ENCODE peak calls at places on chromosomes 3 and 15, in ten cellular contexts. A, O, M, J, F, I, P, G, S and V are unnamed samples.

GRCh38 chr3:4656059-4656458 is 162.9 kb downstream of the ITPR1 start:
- DNase-seq in A (peak), O (peak), M (peak), J (peak), F (peak), I (peak), P (peak), G (no peak), S (peak), V (peak)

GRCh38 chr3:113532698-113533533 is 561 bp downstream of the SIDT1 start:
- DNase-seq in A (peak), O (no peak), M (peak), J (peak), F (peak), I (no peak), P (no peak), G (no peak), S (no peak), V (peak)

GRCh38 chr15:73081321-73081958 is 29.2 kb downstream of the NEO1 start:
- DNase-seq in A (peak), O (no peak), M (no peak), J (no peak), F (no peak), I (no peak), P (peak), G (no peak), S (peak), V (no peak)

GRCh38 chr15:74180689-74181602 is 7.4 kb downstream of the ISLR start:
- DNase-seq in A (no peak), O (peak), M (no peak), J (no peak), F (no peak), I (no peak), P (no peak), G (no peak), S (no peak), V (no peak)

GRCh38 chr15:48617619-48618018 is 27.9 kb downstream of the FBN1 start:
- DNase-seq in A (no peak), O (peak), M (peak), J (no peak), F (peak), I (no peak), P (no peak), G (no peak), S (no peak), V (peak)

GRCh38 chr3:197181751-197182150 is 116.7 kb downstream of the DLG1 start:
- DNase-seq in A (peak), O (no peak), M (no peak), J (no peak), F (no peak), I (no peak), P (no peak), G (no peak), S (no peak), V (no peak)

GRCh38 chr3:150635076-150635475 is 32.0 kb downstream of the SELENOT start:
- DNase-seq in A (no peak), O (no peak), M (no peak), J (no peak), F (no peak), I (no peak), P (no peak), G (no peak), S (no peak), V (no peak)

GRCh38 chr3:106913966-106914365 is 463.3 kb upstream of the CCDC54 start:
- DNase-seq in A (no peak), O (no peak), M (no peak), J (no peak), F (no peak), I (no peak), P (no peak), G (no peak), S (no peak), V (no peak)

GRCh38 chr3:18241837-18242236 is 183.3 kb downstream of the SATB1 start:
- DNase-seq in A (no peak), O (no peak), M (no peak), J (no peak), F (no peak), I (no peak), P (no peak), G (no peak), S (no peak), V (no peak)

GRCh38 chr15:77547801-77548607 is 84.7 kb downstream of the LINGO1 start:
- DNase-seq in A (no peak), O (no peak), M (no peak), J (no peak), F (no peak), I (no peak), P (no peak), G (no peak), S (no peak), V (no peak)

GRCh38 chr3:185423178-185423577 is 60.2 kb downstream of the MAP3K13 start:
- DNase-seq in A (peak), O (no peak), M (peak), J (no peak), F (no peak), I (no peak), P (no peak), G (no peak), S (no peak), V (peak)

GRCh38 chr15:90001062-90001682 is at the start of gene ZNF710:
- DNase-seq in A (peak), O (peak), M (no peak), J (peak), F (peak), I (no peak), P (peak), G (no peak), S (no peak), V (peak)

GRCh38 chr15:71096676-71097075 is 18.6 kb upstream of the THSD4 start:
- DNase-seq in A (no peak), O (no peak), M (no peak), J (peak), F (no peak), I (no peak), P (no peak), G (no peak), S (no peak), V (no peak)

GRCh38 chr3:48560648-48561018 is 2.9 kb downstream of the UCN2 start:
- DNase-seq in A (no peak), O (peak), M (no peak), J (no peak), F (peak), I (no peak), P (no peak), G (no peak), S (no peak), V (no peak)

GRCh38 chr15:92306662-92307061 is 87.0 kb upstream of the ST8SIA2 start:
- DNase-seq in A (peak), O (no peak), M (no peak), J (no peak), F (no peak), I (no peak), P (no peak), G (no peak), S (peak), V (no peak)

GRCh38 chr3:83011471-83011870 is 1250.0 kb upstream of the GBE1 start:
- DNase-seq in A (no peak), O (no peak), M (no peak), J (no peak), F (no peak), I (no peak), P (no peak), G (no peak), S (no peak), V (no peak)

GRCh38 chr3:16253601-16254000 is 11.1 kb downstream of the DPH3 start:
- DNase-seq in A (no peak), O (peak), M (no peak), J (no peak), F (no peak), I (peak), P (no peak), G (no peak), S (no peak), V (peak)

GRCh38 chr3:31960793-31961431 is 20.1 kb downstream of the OSBPL10 start:
- DNase-seq in A (peak), O (no peak), M (no peak), J (peak), F (no peak), I (no peak), P (no peak), G (peak), S (peak), V (no peak)

GRCh38 chr3:31962801-31963205 is 18.3 kb downstream of the OSBPL10 start:
- DNase-seq in A (peak), O (no peak), M (no peak), J (peak), F (no peak), I (no peak), P (no peak), G (peak), S (peak), V (no peak)

GRCh38 chr3:31958721-31959152 is 22.3 kb downstream of the OSBPL10 start:
- DNase-seq in A (no peak), O (no peak), M (no peak), J (peak), F (no peak), I (no peak), P (no peak), G (peak), S (no peak), V (no peak)

GRCh38 chr3:31957106-31957505 is 24.0 kb downstream of the OSBPL10 start:
- DNase-seq in A (no peak), O (no peak), M (no peak), J (peak), F (no peak), I (no peak), P (no peak), G (peak), S (no peak), V (no peak)

DNA sequence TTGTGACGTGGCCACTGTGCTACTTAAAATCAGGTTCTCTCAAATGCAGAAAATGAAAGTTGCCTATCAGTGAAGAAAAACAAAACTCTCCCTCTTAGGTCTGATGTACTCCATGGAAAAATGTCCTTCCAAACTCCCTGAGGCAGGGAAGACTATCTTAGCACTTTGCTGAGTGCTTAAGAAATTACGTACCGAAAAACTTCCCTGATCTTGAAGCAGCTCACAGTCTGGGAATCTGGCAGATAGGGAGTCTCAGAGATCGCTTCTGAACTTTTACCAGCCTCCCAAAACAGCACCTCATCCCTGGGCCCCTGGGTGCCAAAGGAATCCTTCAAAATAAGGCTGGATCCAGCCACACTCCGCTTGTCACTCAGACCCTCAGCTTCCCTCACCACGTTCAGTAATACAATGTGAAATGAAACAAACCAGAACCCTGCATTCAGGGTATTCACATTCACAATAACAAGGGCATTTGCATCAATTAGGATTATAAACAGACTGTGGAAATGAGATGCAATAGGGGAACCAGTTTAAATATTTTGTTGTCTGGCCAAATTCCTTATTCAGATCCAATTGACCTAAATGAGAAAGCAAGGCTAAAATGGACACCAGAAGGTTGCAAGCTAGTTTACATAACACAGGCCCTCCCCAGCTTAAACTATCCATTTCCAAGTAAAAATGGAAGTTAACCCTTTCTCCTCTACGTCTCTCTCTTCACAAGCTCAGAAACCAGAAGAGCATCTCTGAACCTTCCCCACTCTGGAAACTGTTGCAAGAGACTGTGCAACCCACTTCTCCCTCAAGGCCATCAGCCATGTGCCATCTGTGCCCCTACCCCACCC is 20.9 kb downstream of the OSBPL10 start:
- DNase-seq in A (no peak), O (no peak), M (no peak), J (peak), F (no peak), I (no peak), P (no peak), G (peak), S (no peak), V (no peak)
- H3K4me3 ChIP-seq in A (peak), O (no peak), M (peak), J (peak), F (peak), I (peak), P (no peak), G (peak), S (no peak), V (peak)

GRCh38 chr3:139537325-139537724 is 2.2 kb downstream of the RBP1 start:
- DNase-seq in A (peak), O (no peak), M (no peak), J (no peak), F (no peak), I (no peak), P (no peak), G (no peak), S (peak), V (no peak)

GRCh38 chr3:139541156-139541897 is 1.8 kb upstream of the RBP1 start:
- DNase-seq in A (no peak), O (no peak), M (no peak), J (no peak), F (peak), I (no peak), P (no peak), G (no peak), S (no peak), V (no peak)

GRCh38 chr3:139537795-139538538 is 1.6 kb downstream of the RBP1 start:
- DNase-seq in A (no peak), O (no peak), M (no peak), J (no peak), F (peak), I (no peak), P (no peak), G (no peak), S (peak), V (no peak)

GRCh38 chr3:139540686-139541085 is 1.1 kb upstream of the RBP1 start:
- DNase-seq in A (no peak), O (no peak), M (no peak), J (no peak), F (no peak), I (no peak), P (no peak), G (no peak), S (no peak), V (no peak)

GRCh38 chr3:139538733-139539132 is 809 bp downstream of the RBP1 start:
- DNase-seq in A (no peak), O (peak), M (no peak), J (no peak), F (peak), I (no peak), P (no peak), G (no peak), S (no peak), V (peak)
- TF ChIP-seq EP300 in A (no peak), O (no peak), M (no peak), J (no peak), F (no peak), I (no peak), P (no peak), G (no peak), S (no peak), V (no peak)

GRCh38 chr3:149438981-149439380 is 35.5 kb upstream of the TM4SF4 start:
- DNase-seq in A (no peak), O (no peak), M (no peak), J (no peak), F (no peak), I (no peak), P (no peak), G (no peak), S (no peak), V (no peak)

GRCh38 chr3:149437710-149438109 is 36.8 kb upstream of the TM4SF4 start:
- DNase-seq in A (no peak), O (no peak), M (no peak), J (no peak), F (no peak), I (no peak), P (no peak), G (no peak), S (no peak), V (peak)

GRCh38 chr3:149443545-149443912 is 31.0 kb upstream of the TM4SF4 start:
- DNase-seq in A (no peak), O (no peak), M (no peak), J (no peak), F (no peak), I (no peak), P (no peak), G (peak), S (no peak), V (no peak)

GRCh38 chr3:149442845-149443544 is 31.5 kb upstream of the TM4SF4 start:
- DNase-seq in A (no peak), O (no peak), M (no peak), J (no peak), F (no peak), I (no peak), P (no peak), G (peak), S (no peak), V (no peak)

GRCh38 chr3:149441662-149442442 is 32.6 kb upstream of the TM4SF4 start:
- DNase-seq in A (no peak), O (no peak), M (no peak), J (no peak), F (no peak), I (no peak), P (no peak), G (peak), S (no peak), V (no peak)
- H3K4me3 ChIP-seq in A (no peak), O (no peak), M (no peak), J (no peak), F (no peak), I (no peak), P (no peak), G (no peak), S (no peak), V (no peak)

GRCh38 chr3:122975163-122975923 is 52.2 kb downstream of the SEMA5B start:
- DNase-seq in A (no peak), O (peak), M (no peak), J (no peak), F (peak), I (no peak), P (no peak), G (no peak), S (no peak), V (peak)
- TF ChIP-seq EP300 in A (no peak), O (no peak), M (no peak), J (no peak), F (no peak), I (no peak), P (no peak), G (no peak), S (no peak), V (no peak)

DNA sequence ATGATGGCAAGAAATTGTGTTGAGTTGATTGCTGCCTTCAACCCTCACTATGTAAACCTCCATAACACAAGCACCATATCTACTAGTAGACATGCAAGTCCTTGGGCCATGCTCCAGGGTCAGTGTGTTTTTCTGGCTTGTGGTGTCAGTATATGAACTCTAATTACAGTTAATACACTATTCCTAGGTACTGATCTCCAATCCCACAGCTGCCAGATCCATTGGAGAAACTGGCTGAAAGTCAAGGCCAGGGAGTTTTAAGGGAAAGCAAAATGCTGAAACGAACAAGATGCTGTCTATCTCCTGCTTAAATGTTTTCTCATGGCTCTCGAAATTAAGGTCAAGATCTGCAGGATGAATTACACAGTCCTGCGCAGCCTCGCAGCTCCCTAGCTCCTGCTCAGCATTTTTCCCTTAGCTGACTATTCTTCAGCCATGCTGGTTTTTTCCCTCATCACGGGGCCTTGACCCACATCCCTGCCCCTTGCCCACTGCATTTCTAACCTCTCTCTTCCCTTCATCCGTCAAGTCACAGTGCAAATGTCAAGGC is 425.0 kb upstream of the ADAMTS9 start:
- DNase-seq in A (no peak), O (no peak), M (no peak), J (no peak), F (peak), I (no peak), P (no peak), G (no peak), S (no peak), V (no peak)
- H3K4me3 ChIP-seq in A (no peak), O (no peak), M (no peak), J (no peak), F (no peak), I (no peak), P (no peak), G (no peak), S (no peak), V (no peak)

DNA sequence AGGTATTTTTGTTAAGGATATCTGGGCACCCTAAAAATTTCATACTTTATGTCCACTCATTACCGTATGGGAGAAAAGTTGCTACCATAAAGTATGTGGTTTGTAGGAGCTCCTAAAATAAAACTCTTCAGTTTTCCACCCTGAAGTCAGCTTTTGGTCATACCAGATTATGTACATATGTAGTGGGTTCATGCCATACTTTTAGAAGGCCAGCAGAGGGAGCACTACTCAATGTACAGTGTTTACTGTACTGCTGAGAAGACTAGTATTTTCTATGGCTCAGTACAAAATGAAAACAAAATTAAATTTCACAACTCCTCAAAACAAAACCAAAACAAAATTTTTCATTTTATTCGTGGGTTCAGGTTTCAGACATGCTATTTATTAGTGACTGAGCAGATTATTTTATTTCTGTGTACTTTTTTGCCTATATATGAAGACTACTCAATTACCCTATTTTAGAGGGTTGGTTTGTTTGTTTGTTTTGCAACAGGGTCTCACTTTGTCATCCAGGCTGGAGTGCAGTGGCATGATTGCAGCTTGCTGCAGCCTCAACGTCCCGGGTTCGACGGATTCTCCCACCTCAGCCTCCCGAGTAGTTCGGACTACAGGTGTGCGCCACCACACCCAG is 24.3 kb downstream of the NXPE3 start:
- DNase-seq in A (peak), O (peak), M (peak), J (no peak), F (no peak), I (no peak), P (peak), G (no peak), S (peak), V (peak)
- TF ChIP-seq EP300 in A (no peak), O (no peak), M (no peak), J (no peak), F (no peak), I (no peak), P (no peak), G (no peak), S (no peak), V (no peak)